ENCODE peak calls at places on chromosomes 16 and 17, in four cellular contexts. Q, O, Z and E are unnamed samples.

GRCh38 chr17:40251576-40251975 is 32.5 kb downstream of the WIPF2 start:
- DNase-seq in Q (peak), O (no peak), Z (no peak), E (no peak)

GRCh38 chr16:85736924-85737323 is 14.0 kb downstream of the C16orf74 start:
- DNase-seq in Q (no peak), O (no peak), Z (no peak), E (no peak)

GRCh38 chr17:58565389-58566311 is 51.2 kb upstream of the MTMR4 start:
- DNase-seq in Q (no peak), O (no peak), Z (no peak), E (no peak)

GRCh38 chr16:31727553-31727952 is 146.1 kb upstream of the ZNF267 start:
- DNase-seq in Q (no peak), O (no peak), Z (no peak), E (no peak)

GRCh38 chr16:1208239-1208830 is 16.7 kb downstream of the TPSG1 start:
- DNase-seq in Q (no peak), O (no peak), Z (no peak), E (no peak)

GRCh38 chr17:80294210-80294609 is 33.6 kb downstream of the RNF213 start:
- DNase-seq in Q (no peak), O (no peak), Z (no peak), E (no peak)

GRCh38 chr17:19460695-19461094 is 49.7 kb downstream of the RNF112 start:
- DNase-seq in Q (no peak), O (no peak), Z (peak), E (no peak)

GRCh38 chr16:51952500-51952899 is 594.4 kb downstream of the TOX3 start:
- DNase-seq in Q (no peak), O (no peak), Z (no peak), E (no peak)

GRCh38 chr17:7217113-7217987 is 2.3 kb downstream of the DLG4 start:
- DNase-seq in Q (peak), O (no peak), Z (peak), E (no peak)

GRCh38 chr17:82014971-82015310 is 7.7 kb downstream of the CENPX start:
- DNase-seq in Q (no peak), O (no peak), Z (no peak), E (no peak)

GRCh38 chr17:31391496-31391949 is at the start of gene RAB11FIP4:
- DNase-seq in Q (peak), O (no peak), Z (peak), E (no peak)

GRCh38 chr17:74027539-74027938 is 175.9 kb upstream of the RPL38 start:
- DNase-seq in Q (no peak), O (no peak), Z (no peak), E (no peak)

GRCh38 chr17:32498362-32498761 is 11.6 kb downstream of the CDK5R1 start:
- DNase-seq in Q (no peak), O (no peak), Z (peak), E (no peak)

GRCh38 chr17:43601280-43602050 is 55.3 kb upstream of the ETV4 start:
- DNase-seq in Q (no peak), O (no peak), Z (no peak), E (no peak)

GRCh38 chr17:3335876-3336275 is 37.7 kb upstream of the OR3A1 start:
- DNase-seq in Q (no peak), O (no peak), Z (no peak), E (peak)

GRCh38 chr17:82241183-82241925 is 12.5 kb downstream of the SLC16A3 start:
- DNase-seq in Q (no peak), O (no peak), Z (no peak), E (peak)

GRCh38 chr16:22353188-22353919 is 21.1 kb downstream of the CDR2 start:
- DNase-seq in Q (no peak), O (peak), Z (no peak), E (peak)

GRCh38 chr16:66300037-66300436 is 66.5 kb upstream of the CDH5 start:
- DNase-seq in Q (no peak), O (no peak), Z (no peak), E (no peak)

GRCh38 chr16:66298571-66299120 is 67.8 kb upstream of the CDH5 start:
- DNase-seq in Q (no peak), O (no peak), Z (no peak), E (no peak)

GRCh38 chr16:66296591-66296990 is 69.9 kb upstream of the CDH5 start:
- DNase-seq in Q (no peak), O (no peak), Z (no peak), E (no peak)

GRCh38 chr16:66299349-66299748 is 67.1 kb upstream of the CDH5 start:
- DNase-seq in Q (no peak), O (no peak), Z (no peak), E (no peak)

DNA sequence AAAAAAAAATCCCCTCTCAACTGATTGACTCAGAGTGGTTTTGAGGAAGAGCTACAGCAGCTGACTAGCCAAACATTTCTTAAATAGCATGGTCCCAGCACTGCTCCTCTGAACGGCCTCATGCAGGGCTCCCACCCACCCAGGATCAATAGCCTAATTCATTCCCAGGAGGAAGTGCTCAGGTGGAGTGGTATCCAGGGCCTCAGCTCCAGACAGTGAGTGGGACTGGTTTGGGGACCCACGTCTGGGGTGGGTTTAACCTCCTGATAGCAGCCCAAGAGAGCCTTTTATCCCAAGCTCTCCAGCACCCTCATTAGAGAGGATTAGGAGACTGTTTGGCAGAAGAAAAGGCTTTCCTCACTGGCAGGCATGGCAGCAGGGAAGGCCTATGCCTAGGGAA is 68.5 kb upstream of the CDH5 start:
- DNase-seq in Q (no peak), O (no peak), Z (no peak), E (no peak)
- TF ChIP-seq SRF in Q (no peak), O (no peak), Z (no peak), E (no peak)

GRCh38 chr16:69404275-69404805 is 18.5 kb upstream of the TERF2 start:
- DNase-seq in Q (peak), O (no peak), Z (no peak), E (peak)
- TF ChIP-seq EP300 in Q (peak), O (no peak), Z (no peak), E (peak)

GRCh38 chr16:77877712-77878111 is 89.3 kb downstream of the VAT1L start:
- DNase-seq in Q (no peak), O (no peak), Z (no peak), E (peak)
- TF ChIP-seq GABPA in Q (no peak), O (no peak), Z (no peak), E (no peak)

GRCh38 chr17:34386925-34387550 is 24.0 kb upstream of the CCL1 start:
- DNase-seq in Q (no peak), O (no peak), Z (no peak), E (no peak)
- TF ChIP-seq SRF in Q (no peak), O (no peak), Z (no peak), E (no peak)

GRCh38 chr17:11996722-11997146 is 541 bp downstream of the ZNF18 start:
- DNase-seq in Q (peak), O (peak), Z (no peak), E (peak)
- TF ChIP-seq EP300 in Q (no peak), O (no peak), Z (no peak), E (no peak)

DNA sequence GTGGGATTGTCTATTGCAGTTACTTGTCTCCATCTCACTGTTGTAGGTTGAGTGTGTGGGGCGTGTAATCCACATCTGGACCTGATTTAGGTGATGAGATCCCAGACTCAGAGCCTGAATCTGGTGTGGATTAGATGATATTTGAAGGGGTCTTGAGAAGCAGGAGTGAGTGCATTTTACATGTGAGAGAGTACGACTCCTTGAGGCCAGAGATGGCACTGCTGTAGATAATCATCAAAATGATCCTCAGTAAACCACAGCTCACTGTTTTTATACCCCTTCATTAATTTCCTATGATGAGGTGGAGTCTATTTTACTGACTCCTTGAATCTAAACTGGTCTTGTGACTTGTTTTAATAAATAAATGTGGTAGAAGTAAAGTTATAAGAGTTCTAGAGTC is 732.5 kb downstream of the KCNJ2 start:
- DNase-seq in Q (no peak), O (no peak), Z (no peak), E (no peak)
- TF ChIP-seq GABPA in Q (no peak), O (no peak), Z (no peak), E (no peak)

DNA sequence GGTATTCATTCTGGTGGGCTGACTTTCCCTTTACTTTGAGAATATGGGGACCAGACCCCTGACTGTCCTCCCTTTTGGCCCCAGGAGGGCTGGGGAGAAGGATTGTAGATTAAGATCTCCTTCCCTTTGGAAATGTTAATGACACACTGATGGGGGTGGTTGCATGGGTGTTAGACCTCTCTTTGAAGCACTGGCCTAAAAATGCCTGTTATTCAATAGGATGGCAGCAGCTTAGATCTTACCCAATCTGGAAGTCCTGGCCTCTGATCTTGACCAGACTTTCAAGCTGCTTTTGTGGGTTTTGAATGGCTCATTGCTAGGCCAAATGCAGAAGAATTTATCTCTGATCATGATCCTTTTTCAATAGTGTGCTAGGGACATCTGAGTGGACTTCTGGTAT is 25.7 kb downstream of the MAP3K3 start:
- DNase-seq in Q (no peak), O (no peak), Z (no peak), E (no peak)
- TF ChIP-seq SRF in Q (no peak), O (no peak), Z (no peak), E (no peak)

DNA sequence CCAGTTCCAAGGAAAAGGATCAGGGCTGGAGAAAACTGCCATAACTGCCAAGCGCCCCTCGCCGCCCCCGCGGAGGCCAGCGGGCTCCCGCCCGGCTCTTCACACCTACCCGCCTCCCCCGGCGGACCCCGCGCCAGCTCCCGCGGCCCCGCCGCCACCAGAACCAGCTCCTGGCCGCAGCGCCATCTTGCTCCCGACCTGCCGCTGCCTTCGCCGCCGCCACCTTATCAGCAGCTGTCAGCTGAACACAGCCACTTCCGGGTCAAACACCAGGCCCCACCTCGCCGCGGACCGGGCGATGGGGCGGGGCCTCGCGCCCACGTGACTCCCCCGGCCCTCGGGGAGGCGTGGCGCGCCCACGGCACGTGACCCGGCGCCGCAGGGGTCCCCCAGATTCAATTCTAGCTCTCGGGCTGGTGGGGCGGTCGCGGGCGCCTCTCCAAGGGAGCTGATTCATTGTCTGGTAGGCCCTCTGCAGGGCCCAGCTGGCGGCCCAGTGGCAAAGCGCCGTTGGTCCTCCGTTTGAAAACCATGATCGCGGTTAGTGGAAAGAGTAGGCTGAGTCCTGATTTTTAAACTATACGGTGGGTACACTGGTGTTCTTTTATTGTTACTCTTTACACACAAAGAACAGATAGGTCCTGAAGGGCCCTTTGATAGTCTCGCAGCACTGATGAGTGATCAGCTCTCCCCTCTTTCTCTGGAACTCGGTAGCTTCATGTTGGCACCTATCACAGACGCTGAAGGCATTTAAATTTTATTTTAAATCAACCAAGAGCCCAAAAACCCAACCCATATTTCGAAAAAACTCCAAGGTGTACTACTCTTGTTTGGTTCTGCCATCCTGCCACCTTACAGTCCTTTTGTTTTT is at the start of gene SYNRG:
- DNase-seq in Q (peak), O (peak), Z (peak), E (peak)
- TF ChIP-seq EP300 in Q (peak), O (no peak), Z (no peak), E (peak)

DNA sequence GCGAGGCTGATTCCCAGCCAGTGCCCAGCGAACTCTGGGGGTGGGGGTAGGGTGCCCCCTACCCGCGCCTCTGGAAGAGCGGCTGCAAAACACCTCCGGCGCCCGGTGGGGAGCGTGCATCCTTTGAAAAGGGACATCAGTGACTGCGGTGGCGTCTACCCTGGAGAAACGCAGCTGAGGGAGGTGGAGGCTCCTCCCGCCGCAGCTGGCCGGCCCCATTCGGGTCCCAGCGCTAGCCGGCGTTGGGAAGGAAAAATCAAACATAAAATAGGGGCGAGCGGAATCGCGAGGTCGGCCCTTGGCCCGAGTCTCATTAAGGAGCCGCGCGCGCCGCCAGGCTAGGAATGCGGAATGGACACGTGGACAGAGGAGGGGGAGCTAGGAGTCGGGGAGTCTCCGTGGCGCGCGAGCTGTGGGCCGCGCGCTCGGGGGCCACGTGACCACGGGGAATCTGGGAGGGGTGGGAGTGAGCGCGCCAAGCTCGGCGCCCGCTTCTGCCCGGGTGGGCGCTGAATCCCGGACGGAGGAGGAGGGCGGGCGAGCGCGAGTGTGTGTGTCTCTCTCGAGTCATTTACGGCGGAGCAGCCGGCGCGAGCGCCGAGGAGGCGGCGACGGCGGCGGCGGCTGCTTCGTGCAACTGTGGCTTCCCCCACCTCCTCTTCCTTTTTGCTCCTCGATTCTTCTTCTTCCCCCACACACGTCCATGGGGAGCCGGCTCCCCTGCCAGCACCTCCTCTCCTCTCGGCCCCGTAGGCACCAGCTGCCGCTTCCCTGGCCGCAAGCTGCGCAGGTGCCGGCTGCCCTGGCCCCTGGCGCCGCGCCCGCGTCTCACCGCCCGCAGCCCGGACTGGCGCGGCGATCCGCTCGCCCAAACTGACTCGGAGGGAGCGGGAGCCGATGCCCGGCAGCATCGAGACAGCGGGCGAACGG is at the start of gene TMEM132E:
- DNase-seq in Q (no peak), O (no peak), Z (peak), E (no peak)
- TF ChIP-seq GABPA in Q (no peak), O (no peak), Z (no peak), E (no peak)